ENCODE peak calls at places on chromosomes 13 and 19, in four cellular contexts. One of them, this sample, is unnamed.

GRCh38 chr19:39100500-39101166 is 16.5 kb downstream of the ACP7 start:
- DNase-seq in K562: no peak
- DNase-seq in GM12878: no peak
- DNase-seq in SK-N-SH: no peak
- DNase-seq in this sample: no peak

GRCh38 chr13:43464578-43465264 is 322.1 kb downstream of the ENOX1 start:
- DNase-seq in K562: no peak
- DNase-seq in GM12878: no peak
- DNase-seq in SK-N-SH: no peak
- DNase-seq in this sample: no peak

GRCh38 chr19:19034204-19034624 is 811 bp downstream of the ARMC6 start:
- DNase-seq in K562: peak
- DNase-seq in GM12878: peak
- DNase-seq in SK-N-SH: peak
- DNase-seq in this sample: peak

GRCh38 chr13:100738176-100738855 is 63.7 kb upstream of the TMTC4 start:
- DNase-seq in K562: no peak
- DNase-seq in GM12878: no peak
- DNase-seq in SK-N-SH: no peak
- DNase-seq in this sample: no peak

GRCh38 chr13:100707818-100708740 is 33.5 kb upstream of the TMTC4 start:
- DNase-seq in K562: no peak
- DNase-seq in GM12878: no peak
- DNase-seq in SK-N-SH: no peak
- DNase-seq in this sample: no peak

GRCh38 chr19:18754501-18754900 is 36.6 kb downstream of the COMP start:
- DNase-seq in K562: no peak
- DNase-seq in GM12878: no peak
- DNase-seq in SK-N-SH: no peak
- DNase-seq in this sample: no peak

GRCh38 chr13:73321039-73321438 is 262.2 kb downstream of the KLF5 start:
- DNase-seq in K562: no peak
- DNase-seq in GM12878: no peak
- DNase-seq in SK-N-SH: no peak
- DNase-seq in this sample: no peak

GRCh38 chr19:49574206-49574755 is 6.1 kb downstream of the NOSIP start:
- DNase-seq in K562: no peak
- DNase-seq in GM12878: no peak
- DNase-seq in SK-N-SH: no peak
- DNase-seq in this sample: no peak

GRCh38 chr13:114148521-114148855 is 16.1 kb upstream of the RASA3 start:
- DNase-seq in K562: no peak
- DNase-seq in GM12878: peak
- DNase-seq in SK-N-SH: peak
- DNase-seq in this sample: no peak

GRCh38 chr19:11279505-11280236 is 16.3 kb upstream of the TSPAN16 start:
- DNase-seq in K562: no peak
- DNase-seq in GM12878: peak
- DNase-seq in SK-N-SH: no peak
- DNase-seq in this sample: no peak

GRCh38 chr13:36369268-36370107 is 23.3 kb upstream of the SPART start:
- DNase-seq in K562: no peak
- DNase-seq in GM12878: no peak
- DNase-seq in SK-N-SH: no peak
- DNase-seq in this sample: no peak

GRCh38 chr13:97879646-97880297 is 73.7 kb upstream of the IPO5 start:
- DNase-seq in K562: no peak
- DNase-seq in GM12878: no peak
- DNase-seq in SK-N-SH: no peak
- DNase-seq in this sample: no peak

GRCh38 chr13:44220948-44221347 is 152.7 kb upstream of the SERP2 start:
- DNase-seq in K562: no peak
- DNase-seq in GM12878: no peak
- DNase-seq in SK-N-SH: no peak
- DNase-seq in this sample: no peak

GRCh38 chr19:50721441-50722137 is 1.6 kb upstream of the CLEC11A start:
- DNase-seq in K562: no peak
- DNase-seq in GM12878: no peak
- DNase-seq in SK-N-SH: no peak
- DNase-seq in this sample: no peak

GRCh38 chr13:72397265-72397664 is 330.2 kb downstream of the MZT1 start:
- DNase-seq in K562: no peak
- DNase-seq in GM12878: no peak
- DNase-seq in SK-N-SH: no peak
- DNase-seq in this sample: no peak

GRCh38 chr19:861099-861755 is 1.8 kb downstream of the CFD start:
- DNase-seq in K562: no peak
- DNase-seq in GM12878: no peak
- DNase-seq in SK-N-SH: no peak
- DNase-seq in this sample: no peak

GRCh38 chr13:51158923-51159322 is 47.8 kb upstream of the C13orf42 start:
- DNase-seq in K562: no peak
- DNase-seq in GM12878: no peak
- DNase-seq in SK-N-SH: no peak
- DNase-seq in this sample: no peak

GRCh38 chr13:51557875-51558604 is 26.2 kb upstream of the WDFY2 start:
- DNase-seq in K562: no peak
- DNase-seq in GM12878: no peak
- DNase-seq in SK-N-SH: no peak
- DNase-seq in this sample: no peak

GRCh38 chr19:7868671-7869452 is 5.3 kb downstream of the PRR36 start:
- DNase-seq in K562: peak
- DNase-seq in GM12878: peak
- DNase-seq in SK-N-SH: peak
- DNase-seq in this sample: no peak

GRCh38 chr19:6108721-6109633 is 1.3 kb downstream of the RFX2 start:
- DNase-seq in K562: peak
- DNase-seq in GM12878: no peak
- DNase-seq in SK-N-SH: peak
- DNase-seq in this sample: peak

GRCh38 chr13:99960663-99961440 is 10.7 kb downstream of the ZIC5 start:
- DNase-seq in K562: no peak
- DNase-seq in GM12878: no peak
- DNase-seq in SK-N-SH: no peak
- DNase-seq in this sample: no peak

GRCh38 chr13:97810152-97810551 is 143.3 kb upstream of the IPO5 start:
- DNase-seq in K562: no peak
- DNase-seq in GM12878: no peak
- DNase-seq in SK-N-SH: peak
- DNase-seq in this sample: peak

GRCh38 chr13:31227063-31227462 is 27.3 kb downstream of the B3GLCT start:
- DNase-seq in K562: no peak
- DNase-seq in GM12878: no peak
- DNase-seq in SK-N-SH: no peak
- DNase-seq in this sample: no peak

GRCh38 chr13:112968910-112969691 is at the start of gene MCF2L:
- DNase-seq in K562: no peak
- DNase-seq in GM12878: no peak
- DNase-seq in SK-N-SH: peak
- DNase-seq in this sample: peak

GRCh38 chr13:112969692-112970338 is 801 bp downstream of the MCF2L start:
- DNase-seq in K562: no peak
- DNase-seq in GM12878: no peak
- DNase-seq in SK-N-SH: peak
- DNase-seq in this sample: no peak

GRCh38 chr13:112967666-112968379 is 1.2 kb upstream of the MCF2L start:
- DNase-seq in K562: no peak
- DNase-seq in GM12878: no peak
- DNase-seq in SK-N-SH: no peak
- DNase-seq in this sample: no peak

GRCh38 chr13:112966776-112967175 is 2.2 kb upstream of the MCF2L start:
- DNase-seq in K562: no peak
- DNase-seq in GM12878: no peak
- DNase-seq in SK-N-SH: no peak
- DNase-seq in this sample: no peak

DNA sequence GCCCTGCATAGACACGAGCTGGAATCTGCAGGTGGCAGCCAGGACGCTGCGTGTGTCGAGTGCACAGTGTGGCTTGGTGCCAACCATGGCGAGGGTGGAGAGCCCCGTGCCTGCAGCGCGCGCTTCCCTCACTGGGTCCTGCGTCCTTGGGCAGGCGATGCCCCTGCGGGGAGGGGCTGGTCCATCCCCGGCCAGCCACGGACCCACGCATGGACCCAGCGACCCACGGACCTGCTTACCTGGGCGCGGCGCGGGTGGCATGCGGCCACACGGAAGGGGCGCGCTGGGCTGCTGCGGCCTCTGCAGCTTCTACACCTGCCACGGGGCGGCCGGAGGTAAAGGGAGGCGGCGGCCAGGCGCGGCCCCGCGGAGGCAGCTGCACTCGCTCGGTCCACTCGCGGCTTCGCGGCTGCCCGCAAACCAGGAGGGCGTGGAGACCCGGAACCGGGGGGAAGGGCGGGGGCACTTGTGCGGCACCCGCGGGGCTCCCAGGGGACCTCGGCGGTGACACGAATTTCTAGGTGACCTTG is 569 bp upstream of the MCF2L start:
- DNase-seq in K562: no peak
- DNase-seq in GM12878: no peak
- DNase-seq in SK-N-SH: peak
- DNase-seq in this sample: peak
- TF ChIP-seq JUND in K562: no peak
- TF ChIP-seq JUND in GM12878: no peak
- TF ChIP-seq JUND in SK-N-SH: no peak
- TF ChIP-seq JUND in this sample: no peak

GRCh38 chr13:75173457-75174356 is 308.3 kb downstream of the TBC1D4 start:
- DNase-seq in K562: no peak
- DNase-seq in GM12878: no peak
- DNase-seq in SK-N-SH: no peak
- DNase-seq in this sample: no peak
- TF ChIP-seq JUND in K562: no peak
- TF ChIP-seq JUND in GM12878: no peak
- TF ChIP-seq JUND in SK-N-SH: no peak
- TF ChIP-seq JUND in this sample: no peak

GRCh38 chr13:20993661-20994440 is 67.5 kb downstream of the LATS2 start:
- DNase-seq in K562: peak
- DNase-seq in GM12878: no peak
- DNase-seq in SK-N-SH: no peak
- DNase-seq in this sample: no peak
- TF ChIP-seq JUND in K562: peak
- TF ChIP-seq JUND in GM12878: no peak
- TF ChIP-seq JUND in SK-N-SH: no peak
- TF ChIP-seq JUND in this sample: no peak

GRCh38 chr19:34341935-34342680 is 22.9 kb upstream of the GPI start:
- DNase-seq in K562: no peak
- DNase-seq in GM12878: no peak
- DNase-seq in SK-N-SH: no peak
- DNase-seq in this sample: no peak

GRCh38 chr19:34343751-34344150 is 21.2 kb upstream of the GPI start:
- DNase-seq in K562: no peak
- DNase-seq in GM12878: no peak
- DNase-seq in SK-N-SH: no peak
- DNase-seq in this sample: no peak

GRCh38 chr19:34348899-34349487 is 16.0 kb upstream of the GPI start:
- DNase-seq in K562: no peak
- DNase-seq in GM12878: no peak
- DNase-seq in SK-N-SH: no peak
- DNase-seq in this sample: no peak

GRCh38 chr19:34347561-34348165 is 17.3 kb upstream of the GPI start:
- DNase-seq in K562: no peak
- DNase-seq in GM12878: no peak
- DNase-seq in SK-N-SH: no peak
- DNase-seq in this sample: no peak

DNA sequence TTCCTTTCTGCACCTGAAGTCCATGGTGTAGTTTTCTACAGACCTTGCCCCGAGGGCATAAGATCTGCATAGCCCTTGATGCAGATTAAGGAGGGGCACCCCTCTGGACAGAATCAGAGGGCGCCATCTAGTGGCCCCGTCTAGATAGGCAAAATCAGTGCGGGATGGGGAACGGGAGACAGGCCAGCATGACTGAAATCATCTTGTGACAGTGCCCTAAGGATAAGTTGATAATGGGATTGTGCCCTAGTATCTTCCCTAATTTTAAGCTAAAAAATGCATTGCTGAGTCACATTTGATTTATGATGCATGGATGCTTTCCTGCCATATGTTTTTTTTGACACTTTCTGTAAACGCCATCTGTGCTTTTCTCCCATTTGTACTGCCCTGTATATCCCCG is 19.1 kb upstream of the GPI start:
- DNase-seq in K562: peak
- DNase-seq in GM12878: no peak
- DNase-seq in SK-N-SH: peak
- DNase-seq in this sample: peak
- TF ChIP-seq JUND in K562: peak
- TF ChIP-seq JUND in GM12878: no peak
- TF ChIP-seq JUND in SK-N-SH: no peak
- TF ChIP-seq JUND in this sample: no peak